ENCODE peak calls at places on chromosomes 1 and 21, in four cellular contexts. One of them, this sample, is unnamed.
A peak's percentile ranks its signal among the peaks of the same experiment; 100 is the strongest.

GRCh38 chr1:200776949-200777348 is 38.3 kb downstream of the CAMSAP2 start:
- DNase-seq in fibroblast of lung: peak; percentile 46
- DNase-seq in tibial nerve: no peak
- DNase-seq in left ventricle myocardium inferior: no peak
- DNase-seq in this sample: no peak

GRCh38 chr1:88029142-88029541 is 654.9 kb upstream of the PKN2 start:
- DNase-seq in tibial nerve: no peak
- DNase-seq in fibroblast of lung: peak; percentile 9
- DNase-seq in left ventricle myocardium inferior: no peak
- DNase-seq in this sample: no peak

GRCh38 chr1:64320470-64320869 is 117.0 kb downstream of the UBE2U start:
- DNase-seq in tibial nerve: no peak
- DNase-seq in fibroblast of lung: peak; percentile 92
- DNase-seq in left ventricle myocardium inferior: no peak
- DNase-seq in this sample: no peak

GRCh38 chr21:27646691-27647090 is 679.8 kb upstream of the ADAMTS5 start:
- DNase-seq in tibial nerve: no peak
- DNase-seq in left ventricle myocardium inferior: no peak
- DNase-seq in fibroblast of lung: no peak
- DNase-seq in this sample: no peak

GRCh38 chr21:23452384-23453083 is 2154.7 kb downstream of the MRPL39 start:
- DNase-seq in fibroblast of lung: no peak
- DNase-seq in left ventricle myocardium inferior: no peak
- DNase-seq in tibial nerve: no peak
- DNase-seq in this sample: no peak

GRCh38 chr21:46391773-46392172 is 66.9 kb upstream of the DIP2A start:
- DNase-seq in left ventricle myocardium inferior: no peak
- DNase-seq in fibroblast of lung: no peak
- DNase-seq in tibial nerve: no peak
- DNase-seq in this sample: no peak

GRCh38 chr1:236673284-236673919 is 12.9 kb upstream of the ACTN2 start:
- DNase-seq in left ventricle myocardium inferior: no peak
- DNase-seq in tibial nerve: no peak
- DNase-seq in fibroblast of lung: peak; percentile 48
- DNase-seq in this sample: no peak

GRCh38 chr1:109298666-109299086 is 8.1 kb downstream of the MYBPHL start:
- DNase-seq in tibial nerve: peak; percentile 63
- DNase-seq in left ventricle myocardium inferior: peak; percentile 48
- DNase-seq in fibroblast of lung: no peak
- DNase-seq in this sample: no peak

GRCh38 chr1:237672748-237673147 is 218.0 kb downstream of the ZP4 start:
- DNase-seq in left ventricle myocardium inferior: no peak
- DNase-seq in tibial nerve: no peak
- DNase-seq in fibroblast of lung: peak; percentile 10
- DNase-seq in this sample: no peak

GRCh38 chr1:190904091-190904695 is 426.5 kb upstream of the BRINP3 start:
- DNase-seq in fibroblast of lung: peak; percentile 75
- DNase-seq in tibial nerve: no peak
- DNase-seq in left ventricle myocardium inferior: no peak
- DNase-seq in this sample: no peak

GRCh38 chr1:241985787-241986186 is 13.1 kb downstream of the MAP1LC3C start:
- DNase-seq in left ventricle myocardium inferior: no peak
- DNase-seq in tibial nerve: peak; percentile 30
- DNase-seq in fibroblast of lung: peak; percentile 58
- DNase-seq in this sample: no peak

DNA sequence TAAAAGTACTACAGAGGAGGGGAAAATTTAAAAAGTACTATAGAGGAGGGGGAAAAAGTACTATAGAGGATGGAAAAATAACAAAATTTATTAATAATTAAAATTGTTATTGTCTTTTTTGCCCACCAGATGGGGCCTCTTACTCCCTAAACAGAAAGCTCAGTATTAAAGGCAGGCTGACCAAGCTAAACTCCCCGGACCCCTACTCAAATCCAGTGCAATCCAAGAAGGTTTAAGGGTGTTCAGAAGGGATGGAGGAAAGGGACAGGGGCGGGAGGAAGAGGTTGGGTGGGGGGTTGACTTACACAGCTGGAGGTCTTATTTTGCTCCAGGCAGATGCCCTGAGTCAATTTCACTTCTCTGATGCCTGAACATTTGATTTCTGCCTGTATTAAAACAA is 13.7 kb downstream of the CD34 start:
- DNase-seq in fibroblast of lung: peak; percentile 44
- DNase-seq in left ventricle myocardium inferior: no peak
- DNase-seq in tibial nerve: no peak
- DNase-seq in this sample: no peak
- TF ChIP-seq CTCF in fibroblast of lung: peak; percentile 34
- TF ChIP-seq CTCF in left ventricle myocardium inferior: peak; percentile 57
- TF ChIP-seq CTCF in tibial nerve: peak; percentile 37
- TF ChIP-seq CTCF in this sample: peak; percentile 18

GRCh38 chr1:6360517-6360916 is 33.0 kb downstream of the ACOT7 start:
- DNase-seq in left ventricle myocardium inferior: no peak
- DNase-seq in fibroblast of lung: no peak
- DNase-seq in tibial nerve: no peak
- DNase-seq in this sample: no peak
- H3K27ac ChIP-seq in left ventricle myocardium inferior: peak overlapping the region; percentile 83
- H3K27ac ChIP-seq in fibroblast of lung: peak overlapping the region; percentile 94
- H3K27ac ChIP-seq in tibial nerve: no peak overlapping the region
- H3K27ac ChIP-seq in this sample: peak overlapping the region; percentile 73

GRCh38 chr1:70355111-70355407 is 537 bp upstream of the ANKRD13C start:
- DNase-seq in fibroblast of lung: no peak
- DNase-seq in tibial nerve: no peak
- DNase-seq in left ventricle myocardium inferior: no peak
- DNase-seq in this sample: no peak

GRCh38 chr1:70353038-70353437 is 1.5 kb downstream of the ANKRD13C start:
- DNase-seq in tibial nerve: no peak
- DNase-seq in left ventricle myocardium inferior: no peak
- DNase-seq in fibroblast of lung: no peak
- DNase-seq in this sample: no peak

GRCh38 chr1:70358921-70359564 is 4.5 kb upstream of the ANKRD13C start:
- DNase-seq in left ventricle myocardium inferior: no peak
- DNase-seq in tibial nerve: no peak
- DNase-seq in fibroblast of lung: peak; percentile 4
- DNase-seq in this sample: no peak

GRCh38 chr1:70353641-70354331 is 736 bp downstream of the ANKRD13C start:
- DNase-seq in fibroblast of lung: peak; percentile 48
- DNase-seq in tibial nerve: no peak
- DNase-seq in left ventricle myocardium inferior: no peak
- DNase-seq in this sample: no peak

DNA sequence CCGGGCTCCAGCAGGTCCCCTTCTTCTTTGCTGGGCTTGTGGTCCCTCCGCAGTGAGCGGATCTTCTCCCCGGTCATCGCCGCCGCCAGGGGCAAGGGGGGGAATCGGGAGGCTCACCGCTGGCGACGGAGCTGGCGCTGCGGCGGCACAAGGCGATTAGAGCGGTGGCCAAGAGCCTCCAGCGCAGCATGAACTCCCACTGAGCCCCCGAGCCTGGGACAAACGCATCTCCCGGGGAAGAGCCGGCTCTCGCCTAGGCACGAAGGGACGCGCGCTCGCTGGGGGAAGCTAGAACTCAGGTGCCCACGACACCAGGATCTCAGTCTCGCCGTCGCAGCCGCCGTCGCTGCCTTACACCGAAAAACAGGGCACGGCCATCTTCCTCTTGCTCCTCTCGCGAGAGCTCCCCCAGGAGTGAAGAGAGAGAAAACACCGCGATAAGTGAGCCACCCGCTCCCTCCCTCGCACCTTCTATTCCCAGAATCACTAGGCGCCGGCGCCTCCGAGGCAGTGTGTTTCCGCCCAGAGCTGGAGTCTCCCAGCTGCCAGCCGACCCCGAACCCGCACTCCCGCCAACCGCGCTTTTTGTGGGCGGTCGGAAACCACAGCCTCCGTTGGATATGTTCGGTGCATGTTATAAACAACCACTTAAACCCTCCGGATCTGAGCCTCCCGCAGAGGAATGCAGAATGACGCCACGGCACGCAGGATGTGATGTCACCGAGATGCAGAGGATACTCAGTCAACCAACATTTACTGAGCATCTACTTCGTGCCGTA is at the start of gene ANKRD13C:
- DNase-seq in tibial nerve: peak; percentile 95
- DNase-seq in fibroblast of lung: peak; percentile 97
- DNase-seq in left ventricle myocardium inferior: peak; percentile 93
- DNase-seq in this sample: peak; percentile 96
- TF ChIP-seq CTCF in tibial nerve: no peak
- TF ChIP-seq CTCF in fibroblast of lung: no peak
- TF ChIP-seq CTCF in left ventricle myocardium inferior: no peak
- TF ChIP-seq CTCF in this sample: no peak

GRCh38 chr1:1758692-1759455 is 19.4 kb downstream of the NADK start:
- DNase-seq in tibial nerve: no peak
- DNase-seq in left ventricle myocardium inferior: peak; percentile 58
- DNase-seq in fibroblast of lung: no peak
- DNase-seq in this sample: no peak

GRCh38 chr1:1756661-1757421 is 21.4 kb downstream of the NADK start:
- DNase-seq in fibroblast of lung: no peak
- DNase-seq in tibial nerve: no peak
- DNase-seq in left ventricle myocardium inferior: no peak
- DNase-seq in this sample: no peak

GRCh38 chr1:1755852-1756251 is 22.4 kb downstream of the NADK start:
- DNase-seq in tibial nerve: no peak
- DNase-seq in left ventricle myocardium inferior: no peak
- DNase-seq in fibroblast of lung: no peak
- DNase-seq in this sample: no peak

GRCh38 chr1:1758059-1758621 is 20.1 kb downstream of the NADK start:
- DNase-seq in fibroblast of lung: no peak
- DNase-seq in left ventricle myocardium inferior: no peak
- DNase-seq in tibial nerve: no peak
- DNase-seq in this sample: no peak

GRCh38 chr1:1757422-1758058 is 20.7 kb downstream of the NADK start:
- DNase-seq in fibroblast of lung: no peak
- DNase-seq in tibial nerve: no peak
- DNase-seq in left ventricle myocardium inferior: no peak
- DNase-seq in this sample: no peak
- H3K27ac ChIP-seq in fibroblast of lung: no peak overlapping the region
- H3K27ac ChIP-seq in tibial nerve: no peak overlapping the region
- H3K27ac ChIP-seq in left ventricle myocardium inferior: no peak overlapping the region
- H3K27ac ChIP-seq in this sample: no peak overlapping the region

DNA sequence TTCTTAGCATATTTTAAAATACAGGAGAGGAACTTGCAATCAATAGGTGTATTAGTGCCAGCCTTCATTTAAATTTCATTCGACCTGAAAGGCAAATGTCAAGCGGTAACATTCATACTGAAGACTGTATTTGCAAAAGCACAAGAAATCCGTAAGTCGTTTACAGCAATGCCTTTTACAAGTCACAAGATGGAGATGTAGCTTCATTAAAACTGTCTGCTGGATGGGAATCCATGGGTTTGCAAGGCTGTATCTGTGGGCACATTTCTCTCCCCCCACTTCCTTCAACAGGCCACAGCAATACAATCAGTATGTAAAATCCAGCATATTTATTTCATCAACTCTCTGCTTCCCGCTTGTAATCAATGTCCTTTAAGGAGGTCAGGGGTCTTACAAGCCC is 147.1 kb downstream of the SLC45A1 start:
- DNase-seq in fibroblast of lung: peak; percentile 83
- DNase-seq in tibial nerve: no peak
- DNase-seq in left ventricle myocardium inferior: no peak
- DNase-seq in this sample: no peak
- TF ChIP-seq CTCF in fibroblast of lung: peak; percentile 20
- TF ChIP-seq CTCF in tibial nerve: no peak
- TF ChIP-seq CTCF in left ventricle myocardium inferior: no peak
- TF ChIP-seq CTCF in this sample: peak; percentile 26

This sample was measured in uterus.